ENCODE peak calls at places on chromosomes 1 and 21, in five cellular contexts. S, R, A, E and F are unnamed samples.

GRCh38 chr21:36203603-36203889 is 46.9 kb downstream of the DOP1B start:
- DNase-seq in A (peak), R (no peak), E (no peak), S (no peak), F (no peak)

GRCh38 chr1:98839840-98840239 is 164.8 kb downstream of the PLPPR5 start:
- DNase-seq in R (no peak), S (no peak), E (no peak), A (peak), F (no peak)

GRCh38 chr1:216075339-216075738 is 347.9 kb downstream of the USH2A start:
- DNase-seq in A (peak), E (no peak), S (no peak), R (no peak), F (no peak)

GRCh38 chr21:28615276-28615675 is 377.4 kb downstream of the LTN1 start:
- DNase-seq in A (no peak), S (no peak), E (no peak), R (no peak), F (no peak)

GRCh38 chr1:162666006-162666645 is 33.9 kb downstream of the DDR2 start:
- DNase-seq in E (no peak), S (no peak), A (no peak), R (no peak), F (no peak)

GRCh38 chr1:23585321-23586022 is 26.2 kb upstream of the ID3 start:
- DNase-seq in S (no peak), E (no peak), A (peak), R (peak), F (no peak)

GRCh38 chr1:207103892-207104373 is at the start of gene C4BPA:
- DNase-seq in A (no peak), S (no peak), R (no peak), E (no peak), F (no peak)

GRCh38 chr1:12580054-12580887 is 37.7 kb downstream of the DHRS3 start:
- DNase-seq in R (no peak), A (no peak), E (no peak), S (no peak), F (no peak)

GRCh38 chr1:114750780-114751179 is 7.0 kb downstream of the CSDE1 start:
- DNase-seq in E (no peak), R (no peak), S (no peak), A (peak), F (no peak)

GRCh38 chr1:85343612-85344255 is 67.3 kb upstream of the BCL10 start:
- DNase-seq in S (no peak), A (no peak), R (no peak), E (no peak), F (no peak)

GRCh38 chr1:9960705-9961562 is 17.7 kb downstream of the NMNAT1 start:
- DNase-seq in S (no peak), R (no peak), E (no peak), A (no peak), F (no peak)

GRCh38 chr1:168243636-168244212 is 17.9 kb downstream of the SFT2D2 start:
- DNase-seq in A (no peak), R (no peak), E (no peak), S (no peak), F (no peak)

GRCh38 chr21:43361127-43361492 is 65.8 kb downstream of the SIK1 start:
- DNase-seq in S (no peak), A (no peak), E (no peak), R (no peak), F (no peak)

GRCh38 chr1:223341111-223341510 is 22.9 kb downstream of the SUSD4 start:
- DNase-seq in A (no peak), S (no peak), E (no peak), R (peak), F (no peak)

GRCh38 chr1:90155721-90156487 is 161.0 kb downstream of the ZNF326 start:
- DNase-seq in R (no peak), A (no peak), S (no peak), E (no peak), F (no peak)

GRCh38 chr1:108817016-108817415 is 39.9 kb downstream of the AKNAD1 start:
- DNase-seq in S (peak), R (no peak), A (peak), E (peak), F (peak)

GRCh38 chr1:40042337-40042736 is 1.8 kb downstream of the CAP1 start:
- DNase-seq in S (no peak), E (no peak), A (no peak), R (no peak), F (no peak)

GRCh38 chr1:202158810-202159533 is 1.4 kb downstream of the PTPN7 start:
- DNase-seq in A (no peak), E (no peak), R (no peak), S (no peak), F (no peak)

GRCh38 chr1:118113261-118113660 is 71.8 kb downstream of the SPAG17 start:
- DNase-seq in A (peak), R (no peak), S (no peak), E (no peak), F (no peak)

GRCh38 chr21:15908187-15908586 is 178.4 kb downstream of the USP25 start:
- DNase-seq in R (no peak), A (peak), S (no peak), E (no peak), F (no peak)

GRCh38 chr21:39651206-39651605 is 38.5 kb downstream of the B3GALT5 start:
- DNase-seq in A (no peak), E (no peak), R (no peak), S (no peak), F (no peak)

GRCh38 chr1:192592981-192593683 is 17.6 kb downstream of the RGS1 start:
- DNase-seq in E (no peak), S (no peak), R (no peak), A (no peak), F (no peak)

GRCh38 chr1:24830680-24831272 is 85.5 kb downstream of the CLIC4 start:
- DNase-seq in E (no peak), A (peak), S (peak), R (no peak), F (no peak)

GRCh38 chr1:201229771-201230635 is 39.4 kb downstream of the IGFN1 start:
- DNase-seq in R (no peak), E (no peak), A (peak), S (no peak), F (no peak)